ENCODE peak calls at places on chromosomes 12 and 14, in nine cellular contexts. W, H, L, V, K, B, E, Z and Y are unnamed samples. For H3K4me1 and H3K9me3, the result is how much of the 10 kb centered on the place peaks cover.

GRCh38 chr12:57214398-57214781 is 2.2 kb upstream of the NXPH4 start:
- DNase-seq in H (peak), W (no peak), Z (peak), E (peak), V (no peak), B (peak), L (peak), K (no peak), Y (peak)

GRCh38 chr14:22387776-22388241 is 201.2 kb downstream of the DAD1 start:
- DNase-seq in Z (no peak), H (no peak), K (no peak), L (no peak), W (no peak), E (no peak), V (no peak), B (peak), Y (no peak)

GRCh38 chr12:58608711-58609110 is 311.6 kb downstream of the LRIG3 start:
- DNase-seq in B (no peak), W (no peak), K (no peak), E (no peak), Z (no peak), V (no peak), H (no peak), L (no peak), Y (no peak)

GRCh38 chr14:34496679-34497513 is 34.9 kb upstream of the SPTSSA start:
- DNase-seq in B (no peak), L (peak), W (peak), H (peak), Z (peak), V (peak), E (no peak), K (peak), Y (peak)

GRCh38 chr12:102948941-102949352 is 8.5 kb upstream of the ASCL1 start:
- DNase-seq in V (no peak), B (no peak), W (no peak), K (peak), L (no peak), E (peak), H (no peak), Z (peak), Y (no peak)

GRCh38 chr12:41521872-41522379 is 333.8 kb downstream of the PDZRN4 start:
- DNase-seq in B (no peak), E (peak), V (no peak), L (no peak), K (no peak), H (no peak), W (no peak), Z (no peak), Y (no peak)

GRCh38 chr12:47954058-47954457 is 9.3 kb upstream of the TMEM106C start:
- DNase-seq in W (no peak), L (no peak), E (no peak), Z (no peak), K (no peak), H (no peak), B (peak), V (no peak), Y (no peak)

GRCh38 chr14:63766616-63767015 is 38.8 kb upstream of the SGPP1 start:
- DNase-seq in E (no peak), K (no peak), Z (no peak), B (no peak), W (no peak), H (no peak), V (no peak), L (no peak), Y (no peak)

GRCh38 chr12:9673404-9674225 is 4.1 kb downstream of the CLEC2D start:
- DNase-seq in Z (peak), B (no peak), H (peak), K (peak), V (peak), L (peak), E (no peak), W (no peak), Y (no peak)

GRCh38 chr12:26648584-26648983 is 184.4 kb downstream of the ITPR2 start:
- DNase-seq in E (no peak), B (no peak), H (no peak), V (no peak), Z (no peak), K (no peak), W (no peak), L (no peak), Y (no peak)

GRCh38 chr12:27105746-27106536 is 23.6 kb upstream of the C12orf71 start:
- DNase-seq in E (peak), B (no peak), Z (no peak), V (no peak), K (no peak), W (no peak), H (no peak), L (no peak), Y (no peak)

GRCh38 chr14:76500480-76500879 is 124.5 kb downstream of the ESRRB start:
- DNase-seq in E (no peak), H (peak), W (no peak), Z (peak), B (no peak), K (no peak), L (no peak), V (no peak), Y (no peak)

GRCh38 chr12:68406134-68406576 is 74.0 kb upstream of the MDM1 start:
- DNase-seq in W (peak), E (no peak), V (peak), H (peak), Z (peak), K (no peak), B (peak), L (peak), Y (peak)

GRCh38 chr14:68405959-68406358 is 386.9 kb downstream of the ZFP36L1 start:
- DNase-seq in E (no peak), Z (no peak), B (no peak), K (no peak), V (no peak), W (no peak), H (no peak), L (no peak), Y (no peak)

GRCh38 chr12:4168041-4168440 is 105.5 kb upstream of the CCND2 start:
- DNase-seq in Z (no peak), W (no peak), L (no peak), E (no peak), K (no peak), B (no peak), V (no peak), H (no peak), Y (no peak)

GRCh38 chr14:52900731-52901130 is 50.1 kb downstream of the FERMT2 start:
- DNase-seq in E (no peak), V (no peak), K (no peak), L (no peak), B (no peak), H (no peak), W (no peak), Z (no peak), Y (no peak)

GRCh38 chr12:57845478-57846284 is 848 bp downstream of the CTDSP2 start:
- DNase-seq in K (no peak), Z (peak), B (peak), H (peak), W (peak), E (peak), V (peak), L (peak), Y (peak)

DNA sequence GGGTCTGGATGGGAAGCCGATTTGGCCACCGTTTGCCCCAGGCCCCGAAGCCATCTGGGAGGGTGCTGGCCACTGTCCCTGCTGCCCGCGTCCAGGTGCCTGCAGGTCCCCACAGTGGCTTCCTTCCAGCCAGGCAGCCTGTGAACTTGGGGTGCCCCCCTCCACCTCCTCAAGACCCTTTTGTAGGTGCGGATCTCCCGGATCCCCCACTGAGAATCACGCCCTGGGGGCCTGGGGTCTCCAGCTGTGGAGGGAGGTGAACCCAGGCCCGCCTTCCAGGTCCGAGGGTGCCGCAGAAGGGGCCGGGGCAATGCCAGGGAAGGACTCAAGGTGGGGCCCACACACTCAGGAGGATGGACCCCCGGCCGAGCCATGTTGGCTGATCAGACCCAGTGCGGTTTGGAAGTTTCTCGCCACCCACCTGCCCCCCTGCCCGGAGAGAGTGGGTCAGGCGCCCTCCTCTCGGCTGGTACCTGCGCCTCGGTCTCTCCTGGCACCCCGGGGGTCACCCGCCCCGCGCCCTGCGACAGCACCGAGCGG is 1.7 kb downstream of the MMP17 start:
- DNase-seq in E (no peak), H (no peak), K (no peak), V (no peak), L (no peak), W (no peak), B (peak), Z (peak), Y (no peak)
- H3K4me1 ChIP-seq in E (under half), H (under half), K (under half), V (under half), L (under half), W (under half), B (half or more), Z (under half), Y (under half)

DNA sequence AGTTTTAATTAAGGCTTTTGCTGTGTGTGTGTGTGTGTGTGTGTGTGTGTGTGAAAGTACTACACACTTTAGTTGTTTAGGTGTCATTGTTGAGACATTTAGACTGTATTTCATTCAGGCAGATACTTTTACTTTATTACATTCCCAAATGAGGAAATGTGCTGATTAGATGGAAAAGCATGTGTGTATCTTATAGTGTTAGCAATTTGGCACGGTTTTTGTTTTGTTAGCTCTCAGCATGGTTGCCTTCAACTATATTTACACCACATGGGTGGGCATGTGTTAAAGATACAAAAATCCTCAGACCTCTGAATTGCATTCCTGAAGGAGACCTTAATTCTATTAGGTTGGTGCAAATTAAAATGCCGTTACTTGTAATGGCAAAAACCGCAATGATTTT is 879.5 kb downstream of the DIO2 start:
- DNase-seq in B (no peak), Z (no peak), V (no peak), L (no peak), K (no peak), H (no peak), W (no peak), E (no peak), Y (no peak)
- H3K4me3 ChIP-seq in B (no peak), Z (no peak), V (no peak), L (no peak), K (no peak), H (no peak), W (no peak), E (no peak), Y (no peak)

GRCh38 chr12:34405286-34406227 is 383.3 kb downstream of the ALG10 start:
- DNase-seq in E (no peak), W (peak), Z (peak), H (peak), K (no peak), V (peak), L (peak), B (peak), Y (no peak)
- H3K9me3 ChIP-seq in E (under half), W (half or more), Z (under half), H (half or more), K (under half), V (half or more), L (under half), B (under half), Y (under half)

GRCh38 chr14:105207996-105208737 is 27.1 kb upstream of the NUDT14 start:
- DNase-seq in B (no peak), V (no peak), Z (no peak), L (no peak), E (no peak), H (no peak), K (no peak), W (no peak), Y (no peak)

GRCh38 chr14:105209091-105209490 is 28.0 kb upstream of the NUDT14 start:
- DNase-seq in E (no peak), K (no peak), H (no peak), B (no peak), W (no peak), V (no peak), L (no peak), Z (no peak), Y (no peak)

GRCh38 chr14:105208738-105209075 is 27.6 kb upstream of the NUDT14 start:
- DNase-seq in E (no peak), L (no peak), K (no peak), H (no peak), Z (no peak), V (no peak), B (peak), W (no peak), Y (no peak)

GRCh38 chr14:105206873-105207272 is 25.8 kb upstream of the NUDT14 start:
- DNase-seq in V (no peak), K (no peak), L (no peak), W (no peak), E (no peak), H (no peak), Z (no peak), B (no peak), Y (no peak)

DNA sequence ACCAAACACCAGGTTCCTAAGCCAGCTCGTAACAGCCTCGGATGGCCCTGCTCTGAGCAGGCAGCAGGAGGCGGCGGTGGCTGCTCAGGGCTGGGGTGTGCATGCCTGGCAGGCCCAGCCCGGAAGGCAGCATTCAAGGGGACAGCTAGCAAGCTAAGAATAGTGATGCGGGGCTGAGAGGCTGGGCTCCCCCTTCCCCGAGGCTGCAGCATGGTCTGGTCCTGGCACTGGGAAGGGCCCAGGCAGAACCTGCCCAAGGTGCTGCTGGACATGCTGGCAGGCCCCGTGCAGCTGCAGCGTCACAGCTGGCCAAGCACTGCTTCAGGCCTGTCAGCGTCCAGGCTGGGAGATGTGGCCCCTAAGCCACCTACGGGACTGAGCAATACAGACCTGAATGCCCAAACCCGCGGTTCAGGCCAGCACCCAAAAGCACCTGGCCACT is 26.4 kb upstream of the NUDT14 start:
- DNase-seq in Z (no peak), W (no peak), H (no peak), L (no peak), E (peak), K (no peak), V (no peak), B (peak), Y (no peak)
- H3K4me1 ChIP-seq in Z (under half), W (under half), H (under half), L (under half), E (under half), K (under half), V (under half), B (under half), Y (under half)

GRCh38 chr12:43271659-43272058 is 280.3 kb downstream of the ADAMTS20 start:
- DNase-seq in Z (no peak), V (no peak), B (no peak), H (no peak), W (no peak), E (no peak), K (no peak), L (no peak), Y (no peak)
- H3K4me3 ChIP-seq in Z (no peak), V (no peak), B (no peak), H (no peak), W (no peak), E (no peak), K (no peak), L (no peak), Y (no peak)

DNA sequence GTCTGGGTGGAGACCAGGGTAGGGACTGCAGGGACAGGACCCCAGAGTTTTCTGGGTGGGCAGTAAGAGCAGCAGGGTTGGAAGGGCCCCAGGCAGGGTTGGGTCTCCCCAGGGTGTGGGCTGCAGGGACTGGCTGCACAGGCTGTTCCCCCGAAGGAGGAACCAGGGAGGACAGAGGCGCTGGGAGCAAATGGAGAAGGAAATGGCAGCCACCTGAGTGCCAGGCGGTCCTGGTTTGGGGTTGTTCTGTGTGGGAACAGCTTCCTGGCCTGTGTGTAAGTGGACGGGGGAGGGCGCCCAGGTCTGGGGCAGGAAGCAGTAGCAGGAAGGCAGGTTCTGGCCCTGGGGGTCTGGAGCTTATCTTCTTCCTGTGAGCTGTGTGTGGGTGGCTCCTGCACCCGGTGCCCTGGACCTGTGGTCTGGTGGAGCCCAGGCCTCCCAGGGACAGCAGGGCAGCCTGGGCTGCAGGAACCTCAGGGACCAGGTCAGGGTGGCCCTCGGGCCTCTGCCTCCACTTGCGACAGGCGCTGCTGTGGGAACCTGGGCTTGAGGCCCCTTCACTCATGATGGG is 372.8 kb downstream of the TMEM121 start:
- DNase-seq in Z (peak), B (peak), K (no peak), V (no peak), E (no peak), W (no peak), L (peak), H (no peak), Y (no peak)
- H3K9me3 ChIP-seq in Z (under half), B (under half), K (under half), V (under half), E (under half), W (under half), L (under half), H (under half), Y (under half)

GRCh38 chr14:101229666-101230065 is 326.1 kb upstream of the RTL1 start:
- DNase-seq in L (no peak), V (no peak), B (no peak), E (no peak), H (no peak), K (no peak), W (no peak), Z (peak), Y (no peak)
- H3K4me1 ChIP-seq in L (under half), V (under half), B (under half), E (under half), H (under half), K (under half), W (under half), Z (under half), Y (under half)